ENCODE peak calls at places on chromosomes 6 and 20, in five cellular contexts. One of them, this sample, is unnamed.

GRCh38 chr6:88750936-88751335 is 212.5 kb downstream of the RNGTT start:
- DNase-seq in activated CD8-positive, alpha-beta memory T cell treated with anti-CD3 and anti-CD28 coated beads for 4 hours: no peak
- DNase-seq in AG10803: no peak
- DNase-seq in RWPE1: no peak
- DNase-seq in CD4-positive, alpha-beta memory T cell: no peak
- DNase-seq in this sample: no peak

GRCh38 chr20:47972916-47973309 is 187.6 kb upstream of the SULF2 start:
- DNase-seq in activated CD8-positive, alpha-beta memory T cell treated with anti-CD3 and anti-CD28 coated beads for 4 hours: no peak
- DNase-seq in AG10803: no peak
- DNase-seq in RWPE1: no peak
- DNase-seq in CD4-positive, alpha-beta memory T cell: no peak
- DNase-seq in this sample: no peak

GRCh38 chr20:62366370-62367135 is 559 bp downstream of the LAMA5 start:
- DNase-seq in activated CD8-positive, alpha-beta memory T cell treated with anti-CD3 and anti-CD28 coated beads for 4 hours: no peak
- DNase-seq in AG10803: no peak
- DNase-seq in RWPE1: peak
- DNase-seq in CD4-positive, alpha-beta memory T cell: no peak
- DNase-seq in this sample: peak

GRCh38 chr6:10411915-10412164 is 3.0 kb downstream of the TFAP2A start:
- DNase-seq in activated CD8-positive, alpha-beta memory T cell treated with anti-CD3 and anti-CD28 coated beads for 4 hours: no peak
- DNase-seq in AG10803: no peak
- DNase-seq in RWPE1: no peak
- DNase-seq in CD4-positive, alpha-beta memory T cell: no peak
- DNase-seq in this sample: no peak

GRCh38 chr6:131519670-131520436 is 53.2 kb upstream of the ARG1 start:
- DNase-seq in activated CD8-positive, alpha-beta memory T cell treated with anti-CD3 and anti-CD28 coated beads for 4 hours: no peak
- DNase-seq in AG10803: peak
- DNase-seq in RWPE1: peak
- DNase-seq in CD4-positive, alpha-beta memory T cell: peak
- DNase-seq in this sample: peak

GRCh38 chr6:107314644-107315043 is 144.7 kb downstream of the PDSS2 start:
- DNase-seq in activated CD8-positive, alpha-beta memory T cell treated with anti-CD3 and anti-CD28 coated beads for 4 hours: no peak
- DNase-seq in AG10803: no peak
- DNase-seq in RWPE1: no peak
- DNase-seq in CD4-positive, alpha-beta memory T cell: no peak
- DNase-seq in this sample: no peak

GRCh38 chr20:58712823-58713731 is 20.5 kb downstream of the NPEPL1 start:
- DNase-seq in activated CD8-positive, alpha-beta memory T cell treated with anti-CD3 and anti-CD28 coated beads for 4 hours: no peak
- DNase-seq in AG10803: no peak
- DNase-seq in RWPE1: no peak
- DNase-seq in CD4-positive, alpha-beta memory T cell: no peak
- DNase-seq in this sample: no peak

GRCh38 chr6:3284436-3284876 is 25.7 kb downstream of the PSMG4 start:
- DNase-seq in activated CD8-positive, alpha-beta memory T cell treated with anti-CD3 and anti-CD28 coated beads for 4 hours: no peak
- DNase-seq in AG10803: no peak
- DNase-seq in RWPE1: no peak
- DNase-seq in CD4-positive, alpha-beta memory T cell: no peak
- DNase-seq in this sample: peak

GRCh38 chr6:119738425-119738824 is 388.9 kb upstream of the MAN1A1 start:
- DNase-seq in activated CD8-positive, alpha-beta memory T cell treated with anti-CD3 and anti-CD28 coated beads for 4 hours: no peak
- DNase-seq in AG10803: peak
- DNase-seq in RWPE1: no peak
- DNase-seq in CD4-positive, alpha-beta memory T cell: no peak
- DNase-seq in this sample: no peak

GRCh38 chr6:138323821-138324220 is 53.9 kb upstream of the SMIM28 start:
- DNase-seq in activated CD8-positive, alpha-beta memory T cell treated with anti-CD3 and anti-CD28 coated beads for 4 hours: no peak
- DNase-seq in AG10803: no peak
- DNase-seq in RWPE1: no peak
- DNase-seq in CD4-positive, alpha-beta memory T cell: no peak
- DNase-seq in this sample: no peak

GRCh38 chr6:94177429-94177828 is 758.1 kb upstream of the EPHA7 start:
- DNase-seq in activated CD8-positive, alpha-beta memory T cell treated with anti-CD3 and anti-CD28 coated beads for 4 hours: no peak
- DNase-seq in AG10803: no peak
- DNase-seq in RWPE1: no peak
- DNase-seq in CD4-positive, alpha-beta memory T cell: no peak
- DNase-seq in this sample: no peak

GRCh38 chr6:128848169-128848935 is 34.6 kb upstream of the LAMA2 start:
- DNase-seq in activated CD8-positive, alpha-beta memory T cell treated with anti-CD3 and anti-CD28 coated beads for 4 hours: no peak
- DNase-seq in AG10803: no peak
- DNase-seq in RWPE1: no peak
- DNase-seq in CD4-positive, alpha-beta memory T cell: no peak
- DNase-seq in this sample: peak

GRCh38 chr20:53769041-53769440 is 175.4 kb upstream of the ZNF217 start:
- DNase-seq in activated CD8-positive, alpha-beta memory T cell treated with anti-CD3 and anti-CD28 coated beads for 4 hours: no peak
- DNase-seq in AG10803: no peak
- DNase-seq in RWPE1: no peak
- DNase-seq in CD4-positive, alpha-beta memory T cell: no peak
- DNase-seq in this sample: no peak

GRCh38 chr6:13681305-13682061 is 30.2 kb downstream of the RANBP9 start:
- DNase-seq in activated CD8-positive, alpha-beta memory T cell treated with anti-CD3 and anti-CD28 coated beads for 4 hours: no peak
- DNase-seq in AG10803: no peak
- DNase-seq in RWPE1: no peak
- DNase-seq in CD4-positive, alpha-beta memory T cell: peak
- DNase-seq in this sample: no peak

GRCh38 chr20:63736893-63737689 is 627 bp downstream of the LIME1 start:
- DNase-seq in activated CD8-positive, alpha-beta memory T cell treated with anti-CD3 and anti-CD28 coated beads for 4 hours: peak
- DNase-seq in AG10803: no peak
- DNase-seq in RWPE1: no peak
- DNase-seq in CD4-positive, alpha-beta memory T cell: peak
- DNase-seq in this sample: no peak

GRCh38 chr6:41428402-41428994 is 93.1 kb downstream of the NCR2 start:
- DNase-seq in activated CD8-positive, alpha-beta memory T cell treated with anti-CD3 and anti-CD28 coated beads for 4 hours: no peak
- DNase-seq in AG10803: peak
- DNase-seq in RWPE1: no peak
- DNase-seq in CD4-positive, alpha-beta memory T cell: no peak
- DNase-seq in this sample: no peak

GRCh38 chr6:140601409-140601808 is 1227.0 kb upstream of the CITED2 start:
- DNase-seq in activated CD8-positive, alpha-beta memory T cell treated with anti-CD3 and anti-CD28 coated beads for 4 hours: no peak
- DNase-seq in AG10803: no peak
- DNase-seq in RWPE1: no peak
- DNase-seq in CD4-positive, alpha-beta memory T cell: no peak
- DNase-seq in this sample: no peak

GRCh38 chr20:47825011-47825762 is 39.9 kb upstream of the SULF2 start:
- DNase-seq in activated CD8-positive, alpha-beta memory T cell treated with anti-CD3 and anti-CD28 coated beads for 4 hours: no peak
- DNase-seq in AG10803: no peak
- DNase-seq in RWPE1: no peak
- DNase-seq in CD4-positive, alpha-beta memory T cell: no peak
- DNase-seq in this sample: no peak